ENCODE peak calls at places on chromosomes 16 and 17, in six cellular contexts. E is H1, M is GM23338, I is PC-3, O is fibroblast of lung, X is IMR-90. B is an unnamed sample.

GRCh38 chr16:67546761-67547422 is 15.4 kb upstream of the CTCF start:
- DNase-seq in E (peak), M (peak), I (peak), O (peak), X (peak), B (peak)

GRCh38 chr16:73214825-73215481 is 167.0 kb upstream of the ZFHX3 start:
- DNase-seq in E (no peak), M (no peak), I (no peak), O (peak), X (peak), B (no peak)

GRCh38 chr17:57604771-57605733 is 140.0 kb downstream of the CCDC182 start:
- DNase-seq in E (no peak), M (peak), I (no peak), O (peak), X (peak), B (peak)

GRCh38 chr16:22070361-22071351 is 21.7 kb upstream of the VWA3A start:
- DNase-seq in E (no peak), M (no peak), I (no peak), O (peak), X (peak), B (no peak)

GRCh38 chr17:2222901-2223616 is 80.5 kb downstream of the SMG6 start:
- DNase-seq in E (no peak), M (no peak), I (no peak), O (peak), X (peak), B (peak)

GRCh38 chr17:5413682-5414081 is 5.8 kb downstream of the NUP88 start:
- DNase-seq in E (no peak), M (no peak), I (peak), O (peak), X (peak), B (peak)

GRCh38 chr16:67454104-67454503 is 23.2 kb downstream of the HSD11B2 start:
- DNase-seq in E (no peak), M (no peak), I (no peak), O (no peak), X (no peak), B (no peak)

GRCh38 chr16:5064915-5065314 is 841 bp downstream of the C16orf89 start:
- DNase-seq in E (no peak), M (no peak), I (no peak), O (no peak), X (peak), B (no peak)

GRCh38 chr17:35241520-35241919 is 1.4 kb upstream of the SLFN5 start:
- DNase-seq in E (no peak), M (peak), I (no peak), O (no peak), X (no peak), B (no peak)

GRCh38 chr17:32281011-32281451 is 15.4 kb downstream of the RHBDL3 start:
- DNase-seq in E (no peak), M (peak), I (no peak), O (no peak), X (no peak), B (no peak)

GRCh38 chr16:57807968-57808528 is 5.8 kb upstream of the KIFC3 start:
- DNase-seq in E (no peak), M (peak), I (peak), O (peak), X (peak), B (peak)

GRCh38 chr17:7177954-7178477 is 1.2 kb downstream of the ASGR1 start:
- DNase-seq in E (no peak), M (peak), I (peak), O (peak), X (peak), B (peak)

GRCh38 chr17:1787301-1787902 is 25.5 kb downstream of the SERPINF1 start:
- DNase-seq in E (no peak), M (no peak), I (peak), O (peak), X (peak), B (peak)

GRCh38 chr17:7833011-7833794 is 814 bp upstream of the KDM6B start:
- DNase-seq in E (no peak), M (no peak), I (no peak), O (no peak), X (no peak), B (no peak)

GRCh38 chr17:57871155-57871554 is 21.3 kb upstream of the MRPS23 start:
- DNase-seq in E (no peak), M (no peak), I (no peak), O (no peak), X (no peak), B (no peak)

GRCh38 chr16:69861276-69862030 is 89.7 kb upstream of the CLEC18A start:
- DNase-seq in E (no peak), M (no peak), I (no peak), O (peak), X (peak), B (peak)

GRCh38 chr16:68403704-68404103 is 44.6 kb downstream of the SMPD3 start:
- DNase-seq in E (no peak), M (no peak), I (no peak), O (no peak), X (no peak), B (no peak)

GRCh38 chr17:48100160-48100559 is 1.1 kb downstream of the CBX1 start:
- DNase-seq in E (no peak), M (no peak), I (no peak), O (peak), X (peak), B (peak)

GRCh38 chr17:3588104-3588503 is 21.1 kb downstream of the TRPV1 start:
- DNase-seq in E (no peak), M (no peak), I (no peak), O (no peak), X (no peak), B (no peak)

GRCh38 chr17:17770371-17771059 is 66.3 kb downstream of the SREBF1 start:
- DNase-seq in E (no peak), M (no peak), I (no peak), O (no peak), X (no peak), B (no peak)

GRCh38 chr17:61386251-61386650 is 13.4 kb upstream of the TBX2 start:
- DNase-seq in E (no peak), M (no peak), I (no peak), O (no peak), X (no peak), B (no peak)

GRCh38 chr16:51382940-51383339 is 231.9 kb upstream of the SALL1 start:
- DNase-seq in E (no peak), M (no peak), I (no peak), O (no peak), X (no peak), B (no peak)

GRCh38 chr16:50372611-50373344 is 4.0 kb upstream of the BRD7 start:
- DNase-seq in E (no peak), M (no peak), I (peak), O (no peak), X (peak), B (peak)

GRCh38 chr16:69822174-69822935 is 60.2 kb downstream of the WWP2 start:
- DNase-seq in E (no peak), M (no peak), I (no peak), O (no peak), X (no peak), B (no peak)

GRCh38 chr17:65514082-65514481 is 47.4 kb downstream of the AXIN2 start:
- DNase-seq in E (no peak), M (no peak), I (peak), O (peak), X (peak), B (no peak)

GRCh38 chr17:5837055-5837491 is 233.1 kb upstream of the WSCD1 start:
- DNase-seq in E (no peak), M (no peak), I (peak), O (peak), X (peak), B (peak)

GRCh38 chr16:47060596-47060995 is 83.1 kb downstream of the NETO2 start:
- DNase-seq in E (no peak), M (no peak), I (no peak), O (no peak), X (no peak), B (no peak)

GRCh38 chr17:28716740-28717577 is 709 bp downstream of the RAB34 start:
- DNase-seq in E (no peak), M (peak), I (peak), O (peak), X (peak), B (peak)

GRCh38 chr17:7886227-7887037 is 2.2 kb upstream of the CHD3 start:
- DNase-seq in E (no peak), M (peak), I (peak), O (peak), X (peak), B (peak)

GRCh38 chr17:68910256-68910705 is 44.9 kb downstream of the ABCA8 start:
- DNase-seq in E (no peak), M (peak), I (no peak), O (peak), X (peak), B (peak)

GRCh38 chr17:46726106-46726670 is 92.3 kb downstream of the WNT3 start:
- DNase-seq in E (no peak), M (no peak), I (no peak), O (peak), X (peak), B (peak)

GRCh38 chr16:70682239-70683145 is 3.4 kb downstream of the MTSS2 start:
- DNase-seq in E (no peak), M (peak), I (no peak), O (no peak), X (no peak), B (no peak)

GRCh38 chr17:37818689-37819088 is 73.8 kb upstream of the HNF1B start:
- DNase-seq in E (no peak), M (no peak), I (peak), O (peak), X (peak), B (no peak)

GRCh38 chr17:37815516-37815915 is 70.7 kb upstream of the HNF1B start:
- DNase-seq in E (no peak), M (no peak), I (no peak), O (peak), X (no peak), B (no peak)

GRCh38 chr17:37816951-37817350 is 72.1 kb upstream of the HNF1B start:
- DNase-seq in E (no peak), M (peak), I (no peak), O (no peak), X (peak), B (no peak)

GRCh38 chr17:37813753-37814152 is 68.9 kb upstream of the HNF1B start:
- DNase-seq in E (no peak), M (peak), I (no peak), O (peak), X (peak), B (peak)
- H3K4me2 ChIP-seq in E (no peak), M (no peak), I (no peak), O (no peak), X (peak), B (no peak)

GRCh38 chr17:59093702-59094231 is 12.9 kb downstream of the TRIM37 start:
- DNase-seq in E (no peak), M (no peak), I (peak), O (peak), X (peak), B (peak)
- H3K27ac ChIP-seq in E (no peak), M (no peak), I (peak), O (peak), X (no peak), B (peak)

GRCh38 chr17:63278731-63279442 is 167.2 kb downstream of the CYB561 start:
- DNase-seq in E (no peak), M (no peak), I (no peak), O (no peak), X (no peak), B (no peak)
- H3K4me2 ChIP-seq in E (no peak), M (no peak), I (peak), O (no peak), X (no peak), B (no peak)

DNA sequence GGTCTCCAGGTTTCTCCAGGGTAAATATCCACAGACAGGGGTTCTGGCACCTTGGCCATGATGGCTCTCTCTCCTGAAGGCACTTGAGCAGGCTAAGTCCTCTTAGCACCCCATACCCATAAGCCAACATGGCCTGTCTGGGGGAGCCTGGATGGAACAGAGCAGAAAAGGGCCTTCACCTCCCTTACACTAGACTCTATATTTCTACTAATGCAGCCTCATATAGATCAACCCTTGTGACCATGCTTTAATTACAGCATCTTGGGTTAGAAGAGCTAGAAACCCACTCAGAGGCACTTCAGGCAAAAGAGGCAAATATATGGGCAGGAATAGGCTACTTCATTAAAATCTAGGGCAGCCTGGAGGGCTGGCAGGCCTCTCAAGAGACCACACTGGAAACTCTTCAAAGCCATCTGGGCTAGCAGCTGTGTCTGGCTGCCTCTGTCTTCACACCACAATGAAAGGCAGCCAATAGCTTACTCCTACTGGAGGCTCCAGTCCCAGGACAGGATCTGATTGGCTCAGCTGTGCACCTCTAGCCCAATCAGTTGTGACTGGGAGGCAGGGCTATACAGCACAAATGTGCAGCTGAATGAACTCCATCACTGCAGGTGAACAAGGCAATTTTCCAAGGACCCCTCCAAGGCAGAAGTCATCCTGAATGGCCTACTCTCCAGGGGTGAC is 4.7 kb upstream of the CDT1 start:
- DNase-seq in E (no peak), M (no peak), I (no peak), O (no peak), X (no peak), B (no peak)
- H3K27ac ChIP-seq in E (no peak), M (no peak), I (no peak), O (no peak), X (no peak), B (no peak)

DNA sequence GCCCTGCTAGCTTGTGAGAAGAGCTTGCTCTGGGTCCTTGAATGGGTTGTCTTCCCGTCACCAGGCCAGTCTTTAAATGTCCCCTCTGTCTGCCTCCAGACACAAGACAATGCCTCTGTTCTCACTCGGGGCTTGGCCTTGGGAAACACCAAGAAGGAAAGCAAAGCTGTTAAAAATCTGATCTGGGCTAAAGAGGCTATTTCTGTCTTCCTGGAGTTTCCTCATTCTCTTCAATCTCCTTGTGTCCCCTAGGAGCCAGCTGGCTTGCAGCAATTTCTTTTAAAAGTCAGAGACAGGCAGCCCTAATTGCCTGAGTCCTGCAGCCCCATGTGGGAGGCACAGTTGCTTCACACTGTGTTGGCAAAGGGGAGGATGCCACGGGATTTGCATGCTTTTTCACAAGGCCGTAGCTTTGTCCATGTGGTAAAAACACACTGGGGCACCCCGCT is 2.6 kb downstream of the DNAI2 start:
- DNase-seq in E (no peak), M (no peak), I (no peak), O (no peak), X (no peak), B (no peak)
- H3K4me2 ChIP-seq in E (no peak), M (no peak), I (no peak), O (no peak), X (no peak), B (no peak)

DNA sequence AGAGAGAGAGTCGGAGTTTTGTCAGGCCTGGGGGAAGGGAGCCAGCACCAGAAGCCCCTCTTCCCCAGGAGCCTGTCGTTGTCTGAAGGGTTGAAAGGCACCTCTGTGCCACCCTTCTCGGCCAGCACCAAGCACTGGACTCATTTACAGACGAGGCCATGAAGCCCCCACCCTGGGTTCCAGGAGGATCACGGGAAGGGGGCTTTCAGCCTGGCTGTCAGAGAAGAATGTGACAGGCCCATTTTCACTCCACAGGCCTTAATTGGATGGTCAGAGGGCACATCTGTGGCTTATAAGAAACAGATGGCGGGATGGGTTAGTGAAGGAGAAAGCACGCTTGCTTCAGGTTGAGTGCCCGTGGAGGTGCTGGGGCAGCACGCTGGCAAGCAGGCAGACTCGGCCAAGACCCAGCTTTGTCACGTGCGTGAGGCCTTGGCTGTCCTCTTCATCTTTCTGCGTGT is 140.7 kb downstream of the CLEC16A start:
- DNase-seq in E (no peak), M (no peak), I (no peak), O (peak), X (peak), B (no peak)
- H3K27ac ChIP-seq in E (no peak), M (no peak), I (no peak), O (peak), X (peak), B (peak)

GRCh38 chr16:3640632-3641501 is 13.6 kb upstream of the DNASE1 start:
- DNase-seq in E (no peak), M (no peak), I (no peak), O (no peak), X (no peak), B (no peak)

GRCh38 chr16:3641801-3642396 is 12.6 kb upstream of the DNASE1 start:
- DNase-seq in E (no peak), M (no peak), I (no peak), O (no peak), X (no peak), B (no peak)

GRCh38 chr16:3638916-3639644 is 15.4 kb upstream of the DNASE1 start:
- DNase-seq in E (no peak), M (no peak), I (no peak), O (no peak), X (no peak), B (no peak)

GRCh38 chr16:3640207-3640606 is 14.3 kb upstream of the DNASE1 start:
- DNase-seq in E (no peak), M (no peak), I (no peak), O (no peak), X (no peak), B (no peak)

DNA sequence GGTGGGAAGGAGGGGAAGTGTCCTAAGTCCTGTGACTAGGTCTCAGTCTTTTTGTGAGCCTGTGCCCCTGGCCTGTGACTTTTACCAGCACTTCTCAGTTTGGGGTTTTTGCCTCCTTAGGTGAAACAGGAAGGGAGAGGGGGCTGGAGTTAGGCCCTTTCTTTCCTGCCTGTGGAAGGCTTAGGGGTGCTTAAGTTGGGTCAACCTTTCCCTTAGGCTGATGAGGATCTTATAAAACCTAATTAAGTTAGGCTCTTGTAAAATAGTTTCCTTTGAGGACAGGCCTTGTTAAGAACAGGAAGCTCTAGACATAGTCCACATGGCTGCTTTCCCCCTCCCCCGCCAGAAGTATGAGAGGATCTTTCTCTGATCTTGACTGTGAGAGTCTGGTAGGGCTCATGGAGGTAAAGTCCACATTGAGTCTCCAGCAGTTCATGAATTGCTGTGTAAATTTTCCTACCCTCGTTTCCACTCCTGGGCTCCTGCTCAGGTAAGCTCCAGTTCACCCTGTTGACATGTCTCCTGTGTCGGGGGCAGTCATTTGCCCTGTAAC is 17.0 kb upstream of the DNASE1 start:
- DNase-seq in E (no peak), M (peak), I (no peak), O (no peak), X (peak), B (peak)
- H3K4me2 ChIP-seq in E (no peak), M (peak), I (no peak), O (no peak), X (peak), B (no peak)

GRCh38 chr17:49515196-49515770 is 20.2 kb downstream of the NGFR start:
- DNase-seq in E (no peak), M (peak), I (peak), O (peak), X (peak), B (peak)
- H3K27ac ChIP-seq in E (no peak), M (peak), I (no peak), O (peak), X (peak), B (peak)

GRCh38 chr17:66953661-66954060 is 10.8 kb upstream of the CACNG4 start:
- DNase-seq in E (no peak), M (no peak), I (no peak), O (no peak), X (no peak), B (no peak)
- H3K4me2 ChIP-seq in E (no peak), M (no peak), I (no peak), O (no peak), X (no peak), B (no peak)